ENCODE peak calls at places on chromosomes 16 and 17, in five cellular contexts. K is AG04450, X is RWPE2, Y is bronchial epithelial cell, L is IMR-90. W is an unnamed sample.

GRCh38 chr16:84044108-84044488 is 1.5 kb upstream of the SLC38A8 start:
- DNase-seq in K (no peak), X (no peak), Y (no peak), L (peak; percentile 28), W (peak; percentile 33)

GRCh38 chr16:50478773-50479149 is 69.4 kb upstream of the NKD1 start:
- DNase-seq in K (no peak), X (no peak), Y (no peak), L (no peak), W (no peak)

GRCh38 chr16:67708368-67708771 is 10.7 kb downstream of the GFOD2 start:
- DNase-seq in K (no peak), X (no peak), Y (peak; percentile 36), L (peak; percentile 49), W (no peak)

GRCh38 chr17:35969558-35970442 is 11.5 kb downstream of the CCL16 start:
- DNase-seq in K (peak; percentile 58), X (no peak), Y (peak; percentile 68), L (peak; percentile 73), W (no peak)

GRCh38 chr17:36994438-36994837 is 45.7 kb downstream of the AATF start:
- DNase-seq in K (no peak), X (no peak), Y (no peak), L (peak; percentile 56), W (no peak)

GRCh38 chr16:46900464-46901235 is 16.5 kb downstream of the GPT2 start:
- DNase-seq in K (no peak), X (no peak), Y (no peak), L (no peak), W (no peak)

GRCh38 chr16:55572439-55572838 is 6.0 kb downstream of the CAPNS2 start:
- DNase-seq in K (no peak), X (no peak), Y (peak; percentile 77), L (no peak), W (no peak)

GRCh38 chr16:83402160-83402794 is 405.5 kb upstream of the HSBP1 start:
- DNase-seq in K (no peak), X (no peak), Y (peak; percentile 40), L (peak; percentile 45), W (no peak)

GRCh38 chr16:80480664-80481063 is 60.1 kb upstream of the DYNLRB2 start:
- DNase-seq in K (no peak), X (no peak), Y (no peak), L (no peak), W (no peak)

GRCh38 chr16:86618431-86619262 is 40.3 kb downstream of the FOXL1 start:
- DNase-seq in K (peak; percentile 8), X (no peak), Y (no peak), L (peak; percentile 64), W (no peak)

GRCh38 chr16:72859581-72859980 is 188.3 kb downstream of the ZFHX3 start:
- DNase-seq in K (no peak), X (no peak), Y (no peak), L (no peak), W (no peak)

GRCh38 chr17:59001158-59001814 is 105.4 kb downstream of the TRIM37 start:
- DNase-seq in K (no peak), X (no peak), Y (peak; percentile 72), L (peak; percentile 67), W (no peak)

GRCh38 chr17:61878984-61879612 is 15.8 kb upstream of the BRIP1 start:
- DNase-seq in K (no peak), X (no peak), Y (no peak), L (peak; percentile 13), W (no peak)

GRCh38 chr16:80369138-80369537 is 171.7 kb upstream of the DYNLRB2 start:
- DNase-seq in K (no peak), X (no peak), Y (no peak), L (no peak), W (no peak)

GRCh38 chr17:82231312-82231561 is 2.4 kb downstream of the SLC16A3 start:
- DNase-seq in K (no peak), X (no peak), Y (no peak), L (no peak), W (no peak)

GRCh38 chr16:4200000-4200780 is 41.7 kb downstream of the SRL start:
- DNase-seq in K (peak; percentile 36), X (no peak), Y (peak; percentile 57), L (peak; percentile 60), W (no peak)

GRCh38 chr16:22195695-22196558 is 10.2 kb upstream of the EEF2K start:
- DNase-seq in K (peak; percentile 82), X (no peak), Y (peak; percentile 81), L (peak; percentile 87), W (no peak)

GRCh38 chr17:50209133-50209471 is 7.7 kb upstream of the COL1A1 start:
- DNase-seq in K (no peak), X (peak; percentile 4), Y (no peak), L (no peak), W (no peak)

GRCh38 chr16:88662222-88662842 is 559 bp downstream of the MVD start:
- DNase-seq in K (no peak), X (no peak), Y (no peak), L (no peak), W (no peak)

GRCh38 chr16:88665570-88665969 is 2.7 kb upstream of the MVD start:
- DNase-seq in K (no peak), X (no peak), Y (no peak), L (no peak), W (no peak)

GRCh38 chr16:88665148-88665547 is 2.3 kb upstream of the MVD start:
- DNase-seq in K (no peak), X (no peak), Y (no peak), L (no peak), W (no peak)

GRCh38 chr16:88659160-88659559 is 3.7 kb downstream of the MVD start:
- DNase-seq in K (no peak), X (no peak), Y (no peak), L (no peak), W (no peak)

GRCh38 chr16:88662843-88663606 is at the start of gene MVD:
- DNase-seq in K (peak; percentile 95), X (peak; percentile 98), Y (peak; percentile 92), L (peak; percentile 97), W (peak; percentile 99)
- TF ChIP-seq CTCF in K (peak; percentile 8), X (no peak), Y (no peak), L (peak; percentile 9), W (no peak)

DNA sequence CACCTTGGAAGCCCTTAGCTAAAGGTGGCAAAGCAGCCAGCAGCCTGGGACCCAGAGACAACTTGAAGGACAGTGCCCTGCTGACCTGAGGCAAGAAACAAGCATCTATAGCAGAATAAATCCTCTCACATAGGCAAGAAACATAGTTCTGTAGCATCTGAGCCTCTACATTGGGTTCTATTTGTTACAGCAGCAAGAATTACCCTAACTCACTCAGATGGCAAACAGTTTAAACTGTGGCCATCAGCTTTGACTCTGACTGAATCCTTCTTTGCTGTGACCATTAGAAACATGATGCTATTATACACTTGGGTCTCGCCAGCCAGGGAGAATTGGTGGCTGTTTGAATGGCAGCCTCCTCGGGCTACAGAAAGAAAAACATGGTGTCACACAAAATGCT is 53.1 kb upstream of the CCL1 start:
- DNase-seq in K (no peak), X (no peak), Y (no peak), L (no peak), W (no peak)
- TF ChIP-seq CTCF in K (no peak), X (no peak), Y (no peak), L (no peak), W (no peak)

GRCh38 chr17:17782425-17783120 is 54.2 kb downstream of the SREBF1 start:
- DNase-seq in K (no peak), X (no peak), Y (no peak), L (no peak), W (no peak)

GRCh38 chr17:17779015-17779611 is 57.7 kb downstream of the SREBF1 start:
- DNase-seq in K (no peak), X (no peak), Y (no peak), L (no peak), W (no peak)

GRCh38 chr17:17781591-17782424 is 55.0 kb downstream of the SREBF1 start:
- DNase-seq in K (no peak), X (no peak), Y (no peak), L (peak; percentile 52), W (no peak)

GRCh38 chr17:17783121-17783824 is 53.5 kb downstream of the SREBF1 start:
- DNase-seq in K (no peak), X (no peak), Y (peak; percentile 23), L (no peak), W (no peak)

DNA sequence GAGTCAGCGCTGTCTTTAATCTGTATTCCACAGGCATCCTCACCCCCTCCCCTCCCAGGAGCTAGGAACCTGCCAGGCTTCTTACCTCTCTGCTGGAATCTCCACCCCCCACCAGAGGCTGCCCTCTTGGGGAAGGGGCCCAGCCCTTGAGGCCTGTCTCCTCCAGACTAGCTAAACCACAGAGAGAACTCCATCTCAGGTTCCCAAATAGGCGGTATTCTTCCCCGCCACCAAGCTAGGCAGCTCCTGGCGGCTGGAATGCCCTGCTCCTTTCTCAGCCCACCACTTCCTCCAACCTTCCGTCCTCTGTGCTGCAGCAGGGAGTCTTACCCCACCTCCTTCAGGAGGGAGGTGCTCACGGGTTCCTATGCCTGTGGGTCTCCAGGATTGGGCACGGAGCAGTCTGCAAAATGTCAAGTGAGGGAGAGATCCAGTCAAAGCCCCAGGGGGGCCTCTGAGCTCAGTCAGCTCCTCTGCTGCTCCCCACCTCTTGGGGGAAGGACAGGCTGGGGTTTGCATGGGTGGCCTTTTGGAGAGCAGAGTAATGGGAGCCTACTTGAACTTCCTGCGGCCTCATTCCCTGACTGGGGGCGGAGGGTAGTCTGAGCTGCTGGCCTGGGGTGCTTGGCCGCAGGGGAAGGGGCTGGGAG is 55.7 kb downstream of the SREBF1 start:
- DNase-seq in K (peak; percentile 18), X (no peak), Y (peak; percentile 50), L (peak; percentile 65), W (no peak)
- TF ChIP-seq CTCF in K (peak; percentile 64), X (peak; percentile 33), Y (peak; percentile 51), L (peak; percentile 41), W (peak; percentile 75)

GRCh38 chr17:66426397-66427033 is 124.1 kb downstream of the PRKCA start:
- DNase-seq in K (no peak), X (no peak), Y (no peak), L (peak; percentile 14), W (no peak)
- TF ChIP-seq CTCF in K (peak; percentile 12), X (peak; percentile 24), Y (peak; percentile 31), L (no peak), W (peak; percentile 67)

DNA sequence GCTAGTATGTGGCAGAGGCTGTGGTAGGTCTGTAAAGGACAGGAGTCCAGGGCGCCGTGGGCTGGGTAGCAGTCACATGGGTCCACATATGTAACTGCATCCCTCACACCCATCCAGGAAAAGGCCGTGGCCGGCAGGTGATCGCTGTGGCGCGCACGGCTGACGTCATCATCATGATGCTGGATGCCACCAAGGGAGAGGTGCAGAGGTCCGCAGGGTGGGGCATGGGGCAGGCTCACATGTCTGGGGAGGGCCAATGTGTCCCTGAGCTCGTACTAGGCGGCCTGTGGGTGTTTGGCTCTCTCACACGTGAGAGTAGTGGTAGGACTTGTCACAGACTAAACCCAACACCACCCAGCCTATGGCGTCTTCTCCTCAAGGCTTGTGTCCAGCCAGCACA is 9.0 kb upstream of the MYO15A start:
- DNase-seq in K (no peak), X (peak; percentile 58), Y (no peak), L (no peak), W (no peak)
- TF ChIP-seq CTCF in K (no peak), X (no peak), Y (no peak), L (no peak), W (no peak)

W was measured in chondrocyte.